ENCODE peak calls at places on chromosomes 12 and 14, in ten cellular contexts. M is anterior cingulate cortex, T is HFFc6, J is adipocyte, G is left ventricle myocardium inferior, Y is colonic mucosa, X is fibroblast of pulmonary artery, O is cardiac fibroblast, N is HuH-7, A is H7. V is an unnamed sample.
A peak's percentile ranks its signal among the peaks of the same experiment; 100 is the strongest.

GRCh38 chr12:118017926-118018325 is 1.4 kb downstream of the RFC5 start:
- DNase-seq in M (no peak), T (no peak), J (no peak), G (no peak), Y (no peak), X (no peak), O (no peak), N (no peak), A (no peak), V (no peak)

GRCh38 chr12:113581342-113581741 is 109.7 kb upstream of the LHX5 start:
- DNase-seq in M (no peak), T (no peak), J (no peak), G (no peak), Y (no peak), X (no peak), O (no peak), N (no peak), A (no peak), V (no peak)

GRCh38 chr12:123388948-123389559 is 5.1 kb downstream of the KMT5A start:
- DNase-seq in M (no peak), T (no peak), J (no peak), G (no peak), Y (no peak), X (no peak), O (no peak), N (no peak), A (peak; percentile 87), V (no peak)

GRCh38 chr12:77947326-77947725 is 116.6 kb downstream of the NAV3 start:
- DNase-seq in M (no peak), T (peak; percentile 53), J (peak; percentile 67), G (no peak), Y (no peak), X (peak; percentile 77), O (peak; percentile 73), N (no peak), A (no peak), V (no peak)

GRCh38 chr14:45838597-45838996 is 585.6 kb upstream of the MIS18BP1 start:
- DNase-seq in M (no peak), T (no peak), J (peak; percentile 3), G (no peak), Y (no peak), X (no peak), O (peak; percentile 2), N (no peak), A (no peak), V (peak; percentile 34)

GRCh38 chr14:51094282-51094821 is 553 bp downstream of the TRIM9 start:
- DNase-seq in M (no peak), T (no peak), J (no peak), G (no peak), Y (peak; percentile 18), X (no peak), O (no peak), N (peak; percentile 7), A (peak; percentile 63), V (no peak)

GRCh38 chr12:15276088-15276698 is 46.1 kb upstream of the PTPRO start:
- DNase-seq in M (no peak), T (peak; percentile 48), J (peak; percentile 70), G (no peak), Y (peak; percentile 38), X (peak; percentile 68), O (peak; percentile 75), N (peak; percentile 20), A (peak; percentile 33), V (peak; percentile 78)

GRCh38 chr12:1919284-1919683 is 832 bp upstream of the CACNA2D4 start:
- DNase-seq in M (no peak), T (no peak), J (no peak), G (no peak), Y (peak; percentile 14), X (no peak), O (no peak), N (peak; percentile 2), A (peak; percentile 22), V (no peak)

GRCh38 chr14:54435500-54435981 is 5.6 kb downstream of the CNIH1 start:
- DNase-seq in M (no peak), T (peak; percentile 90), J (peak; percentile 62), G (no peak), Y (no peak), X (peak; percentile 68), O (peak; percentile 72), N (no peak), A (no peak), V (peak; percentile 30)

GRCh38 chr12:52366738-52367485 is at the start of gene KRT85:
- DNase-seq in M (no peak), T (no peak), J (no peak), G (no peak), Y (no peak), X (no peak), O (no peak), N (no peak), A (no peak), V (no peak)

GRCh38 chr12:130026608-130027176 is 122.9 kb upstream of the TMEM132D start:
- DNase-seq in M (no peak), T (no peak), J (peak; percentile 19), G (no peak), Y (peak; percentile 38), X (no peak), O (peak; percentile 14), N (peak; percentile 39), A (peak; percentile 82), V (peak; percentile 62)

GRCh38 chr14:60179296-60179924 is 14.2 kb upstream of the DHRS7 start:
- DNase-seq in M (no peak), T (peak; percentile 42), J (peak; percentile 21), G (no peak), Y (no peak), X (no peak), O (no peak), N (no peak), A (no peak), V (peak; percentile 68)

GRCh38 chr12:41213107-41213506 is 25.0 kb downstream of the PDZRN4 start:
- DNase-seq in M (no peak), T (no peak), J (no peak), G (no peak), Y (no peak), X (no peak), O (no peak), N (no peak), A (no peak), V (no peak)

GRCh38 chr12:91772411-91772810 is 373.2 kb downstream of the BTG1 start:
- DNase-seq in M (no peak), T (no peak), J (no peak), G (no peak), Y (no peak), X (no peak), O (peak; percentile 10), N (no peak), A (no peak), V (no peak)

GRCh38 chr14:89598548-89599186 is 181.6 kb upstream of the FOXN3 start:
- DNase-seq in M (no peak), T (no peak), J (peak; percentile 8), G (no peak), Y (no peak), X (peak; percentile 38), O (peak; percentile 24), N (no peak), A (no peak), V (peak; percentile 13)

GRCh38 chr12:126117502-126117901 is 1052.3 kb downstream of the AACS start:
- DNase-seq in M (no peak), T (no peak), J (no peak), G (no peak), Y (no peak), X (no peak), O (no peak), N (no peak), A (no peak), V (no peak)

GRCh38 chr12:6778212-6778570 is 5.9 kb downstream of the LAG3 start:
- DNase-seq in M (no peak), T (peak; percentile 25), J (peak; percentile 50), G (peak; percentile 43), Y (peak; percentile 38), X (no peak), O (peak; percentile 34), N (no peak), A (peak; percentile 64), V (no peak)

GRCh38 chr12:65742481-65742971 is 81.8 kb upstream of the HMGA2 start:
- DNase-seq in M (no peak), T (peak; percentile 32), J (peak; percentile 82), G (no peak), Y (no peak), X (peak; percentile 46), O (peak; percentile 52), N (peak; percentile 58), A (no peak), V (no peak)

GRCh38 chr12:43444940-43445564 is 107.0 kb downstream of the ADAMTS20 start:
- DNase-seq in M (no peak), T (peak; percentile 23), J (peak; percentile 82), G (no peak), Y (peak; percentile 35), X (peak; percentile 78), O (peak; percentile 77), N (no peak), A (peak; percentile 13), V (peak; percentile 74)

GRCh38 chr12:51819851-51820720 is 28.4 kb downstream of the FIGNL2 start:
- DNase-seq in M (no peak), T (no peak), J (no peak), G (peak; percentile 36), Y (peak; percentile 55), X (no peak), O (peak; percentile 22), N (no peak), A (peak; percentile 69), V (no peak)

GRCh38 chr14:90624732-90625444 is 191.3 kb downstream of the TTC7B start:
- DNase-seq in M (no peak), T (no peak), J (no peak), G (no peak), Y (no peak), X (peak; percentile 10), O (no peak), N (no peak), A (peak; percentile 60), V (peak; percentile 90)

GRCh38 chr12:115943630-115944391 is 333.7 kb downstream of the MED13L start:
- DNase-seq in M (peak; percentile 57), T (no peak), J (no peak), G (no peak), Y (peak; percentile 25), X (no peak), O (no peak), N (peak; percentile 37), A (no peak), V (no peak)

GRCh38 chr14:80948291-80948690 is 6.8 kb upstream of the CEP128 start:
- DNase-seq in M (no peak), T (no peak), J (no peak), G (no peak), Y (no peak), X (no peak), O (no peak), N (no peak), A (no peak), V (no peak)

GRCh38 chr14:99779751-99780150 is 13.5 kb upstream of the EML1 start:
- DNase-seq in M (no peak), T (peak; percentile 87), J (no peak), G (no peak), Y (no peak), X (peak; percentile 48), O (peak; percentile 86), N (no peak), A (no peak), V (no peak)

GRCh38 chr14:104219731-104220224 is 81.4 kb downstream of the KIF26A start:
- DNase-seq in M (no peak), T (no peak), J (no peak), G (no peak), Y (no peak), X (no peak), O (no peak), N (no peak), A (peak; percentile 87), V (no peak)

GRCh38 chr14:95098984-95099599 is 58.2 kb downstream of the DICER1 start:
- DNase-seq in M (no peak), T (peak; percentile 7), J (peak; percentile 73), G (peak; percentile 54), Y (peak; percentile 65), X (peak; percentile 75), O (peak; percentile 85), N (peak; percentile 30), A (peak; percentile 51), V (peak; percentile 77)

GRCh38 chr12:3276226-3276625 is 199.0 kb downstream of the TSPAN9 start:
- DNase-seq in M (no peak), T (no peak), J (no peak), G (no peak), Y (no peak), X (no peak), O (no peak), N (no peak), A (no peak), V (no peak)

GRCh38 chr12:117000316-117000715 is 89.6 kb downstream of the FBXW8 start:
- DNase-seq in M (no peak), T (no peak), J (no peak), G (no peak), Y (no peak), X (no peak), O (no peak), N (no peak), A (peak; percentile 69), V (no peak)